ENCODE peak calls at places on chromosomes 13 and 19, in eight cellular contexts. R is upper lobe of left lung, U is HepG2, T is HCT116, E is GM12878, X is K562, J is Panc1, F is GM23338. L is an unnamed sample.

GRCh38 chr13:42876810-42877550 is 95.6 kb downstream of the FAM216B start:
- ATAC-seq in R (no peak), J (no peak), U (no peak), T (no peak), E (peak; percentile 40), X (no peak), F (no peak), L (no peak)

GRCh38 chr13:34748561-34748960 is 193.5 kb upstream of the NBEA start:
- ATAC-seq in T (no peak), U (no peak), F (no peak), J (no peak), E (peak; percentile 17), X (no peak), R (peak; percentile 73), L (no peak)

GRCh38 chr13:44108345-44108858 is 228.7 kb downstream of the LACC1 start:
- ATAC-seq in R (no peak), F (no peak), J (peak; percentile 84), E (no peak), U (peak; percentile 90), X (no peak), T (peak; percentile 75), L (peak; percentile 54)

GRCh38 chr13:31069808-31070544 is 91.7 kb downstream of the HSPH1 start:
- ATAC-seq in T (no peak), J (no peak), E (no peak), R (no peak), F (peak; percentile 25), X (no peak), U (no peak), L (no peak)

GRCh38 chr13:31896427-31896826 is 135.1 kb upstream of the FRY start:
- ATAC-seq in R (no peak), E (peak; percentile 69), X (no peak), U (no peak), J (no peak), F (peak; percentile 29), T (no peak), L (peak; percentile 64)

GRCh38 chr19:18729933-18730530 is 46.6 kb downstream of the CRTC1 start:
- ATAC-seq in R (no peak), E (no peak), T (no peak), F (peak; percentile 13), X (no peak), U (peak; percentile 5), J (no peak), L (no peak)

GRCh38 chr19:18046066-18046718 is 38.2 kb downstream of the ARRDC2 start:
- ATAC-seq in J (peak; percentile 78), U (no peak), E (no peak), X (peak; percentile 63), F (no peak), R (no peak), T (peak; percentile 85), L (no peak)

GRCh38 chr13:75250526-75251183 is 231.3 kb downstream of the TBC1D4 start:
- ATAC-seq in J (no peak), X (no peak), R (no peak), T (no peak), F (no peak), E (no peak), U (no peak), L (no peak)

GRCh38 chr19:51751655-51752054 is at the start of gene FPR1:
- ATAC-seq in F (no peak), T (peak; percentile 84), R (peak; percentile 72), E (no peak), U (no peak), J (no peak), X (no peak), L (peak; percentile 57)

GRCh38 chr13:33554919-33555791 is 262.8 kb upstream of the RFC3 start:
- ATAC-seq in J (no peak), E (peak; percentile 96), U (no peak), T (no peak), F (peak; percentile 25), X (no peak), R (no peak), L (no peak)

GRCh38 chr13:114065926-114066774 is 66.3 kb downstream of the RASA3 start:
- ATAC-seq in T (peak; percentile 8), X (no peak), J (peak; percentile 6), E (peak; percentile 25), F (no peak), U (peak; percentile 36), R (no peak), L (no peak)

GRCh38 chr13:21668665-21669599 is 1.9 kb upstream of the FGF9 start:
- ATAC-seq in F (peak; percentile 2), E (no peak), U (no peak), X (no peak), J (no peak), T (no peak), R (peak; percentile 5), L (no peak)

GRCh38 chr13:62305758-62306157 is 890.1 kb upstream of the PCDH20 start:
- ATAC-seq in F (no peak), U (no peak), E (peak; percentile 95), X (no peak), R (no peak), T (no peak), J (no peak), L (no peak)

GRCh38 chr13:112702983-112703379 is 13.1 kb downstream of the ATP11A start:
- ATAC-seq in T (no peak), J (no peak), E (no peak), U (no peak), R (no peak), F (peak; percentile 25), X (no peak), L (no peak)

GRCh38 chr13:94656766-94657165 is 55.1 kb downstream of the GPR180 start:
- ATAC-seq in F (no peak), T (no peak), R (no peak), U (no peak), E (peak; percentile 96), X (peak; percentile 72), J (no peak), L (no peak)

GRCh38 chr19:28466107-28467045 is 746.6 kb downstream of the UQCRFS1 start:
- ATAC-seq in R (no peak), U (no peak), E (no peak), T (no peak), J (no peak), X (peak; percentile 73), F (peak; percentile 60), L (no peak)

GRCh38 chr19:35874392-35874930 is 6.1 kb downstream of the APLP1 start:
- ATAC-seq in T (no peak), R (no peak), U (no peak), X (no peak), J (no peak), F (no peak), E (no peak), L (no peak)

GRCh38 chr13:74084375-74084902 is 49.8 kb downstream of the KLF12 start:
- ATAC-seq in X (no peak), E (no peak), R (no peak), U (no peak), F (no peak), J (no peak), T (no peak), L (no peak)

GRCh38 chr13:50149932-50150331 is 134.7 kb downstream of the KCNRG start:
- ATAC-seq in T (no peak), J (no peak), R (no peak), E (no peak), U (no peak), X (peak; percentile 81), F (no peak), L (no peak)

GRCh38 chr19:16383584-16384161 is 59.0 kb downstream of the KLF2 start:
- ATAC-seq in E (peak; percentile 11), F (no peak), U (no peak), J (peak; percentile 33), R (no peak), T (peak; percentile 6), X (peak; percentile 23), L (no peak)

GRCh38 chr19:16382775-16383543 is 58.3 kb downstream of the KLF2 start:
- ATAC-seq in E (peak; percentile 85), X (peak; percentile 94), T (peak; percentile 87), F (peak; percentile 91), J (peak; percentile 90), R (peak; percentile 79), U (peak; percentile 72), L (peak; percentile 77)

GRCh38 chr19:16380314-16380695 is 55.7 kb downstream of the KLF2 start:
- ATAC-seq in J (no peak), T (no peak), U (no peak), X (no peak), E (no peak), R (no peak), F (no peak), L (no peak)

GRCh38 chr19:16380943-16381755 is 56.5 kb downstream of the KLF2 start:
- ATAC-seq in T (no peak), E (no peak), R (no peak), X (no peak), F (no peak), J (no peak), U (no peak), L (no peak)

GRCh38 chr19:16381756-16382401 is 57.3 kb downstream of the KLF2 start:
- ATAC-seq in T (no peak), U (no peak), E (no peak), R (no peak), F (no peak), J (no peak), X (no peak), L (peak; percentile 87)
- TF ChIP-seq POLR2AphosphoS5 in T (no peak), U (no peak), E (no peak), R (peak; percentile 45), F (no peak), J (no peak), X (no peak), L (peak; percentile 96)

GRCh38 chr13:59034198-59034597 is 1129.5 kb downstream of the DIAPH3 start:
- ATAC-seq in X (no peak), F (peak; percentile 48), E (no peak), J (no peak), T (no peak), R (no peak), U (no peak), L (no peak)
- H3K4me1 ChIP-seq in X (no peaks in the 10 kb centered on the region), F (peaks cover 21% of the 10 kb centered on the region), E (no peaks in the 10 kb centered on the region), J (no peaks in the 10 kb centered on the region), T (no peaks in the 10 kb centered on the region), R (no peaks in the 10 kb centered on the region), U (no peaks in the 10 kb centered on the region), L (no peaks in the 10 kb centered on the region)

DNA sequence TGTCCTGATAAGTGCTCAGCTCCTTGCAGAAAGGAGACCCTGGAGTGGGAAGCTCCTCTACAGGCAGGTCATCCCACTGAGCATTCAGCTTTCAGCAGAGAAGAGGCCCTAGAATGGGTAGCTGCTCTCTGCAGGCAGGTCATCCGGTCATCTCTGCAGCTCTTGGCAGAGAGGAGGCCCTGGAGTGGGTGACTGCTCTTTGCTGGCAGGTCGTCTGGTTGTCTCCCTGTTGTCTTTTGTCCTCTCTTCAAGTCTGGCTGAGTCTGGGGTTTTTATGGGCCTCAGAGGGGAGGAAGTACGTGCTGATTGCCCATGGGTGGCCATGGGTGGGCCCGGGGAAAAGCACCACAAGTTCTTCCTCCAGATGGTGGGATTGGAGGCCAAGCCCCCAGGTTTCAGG is 250.3 kb upstream of the EDNRB start:
- ATAC-seq in X (no peak), R (no peak), J (no peak), U (no peak), T (no peak), F (no peak), E (no peak), L (no peak)
- TF ChIP-seq POLR2AphosphoS5 in X (no peak), R (no peak), J (no peak), U (no peak), T (no peak), F (no peak), E (no peak), L (no peak)

DNA sequence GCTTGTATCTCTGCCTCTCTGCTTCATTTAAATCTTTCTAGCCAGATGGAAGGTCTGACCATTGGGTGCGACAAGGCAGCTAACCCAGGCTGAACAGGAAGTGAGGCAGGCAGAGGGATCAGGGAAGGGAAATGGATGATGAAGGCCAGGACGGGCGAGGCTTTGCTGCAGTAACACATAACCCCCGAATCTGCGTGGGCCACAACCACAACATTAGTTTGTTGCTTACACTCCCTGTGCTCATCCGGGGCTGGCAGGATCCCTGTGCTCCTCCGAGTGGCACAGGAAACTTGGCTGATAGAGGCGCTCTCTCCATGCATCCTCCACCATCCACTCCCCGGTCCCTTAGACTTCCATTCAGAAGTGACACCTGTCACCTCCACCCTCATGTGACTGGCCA is 1.1 kb upstream of the FLT3LG start:
- ATAC-seq in F (no peak), T (no peak), E (no peak), U (no peak), R (no peak), X (no peak), J (no peak), L (no peak)
- H3K4me1 ChIP-seq in F (peaks cover 11% of the 10 kb centered on the region), T (peaks cover 60% of the 10 kb centered on the region), E (peaks cover 42% of the 10 kb centered on the region), U (peaks cover 34% of the 10 kb centered on the region), R (peaks cover 38% of the 10 kb centered on the region), X (peaks cover 53% of the 10 kb centered on the region), J (no peaks in the 10 kb centered on the region), L (peaks cover 20% of the 10 kb centered on the region)